ENCODE peak calls at places on chromosomes 4 and X, in five cellular contexts. H is neural crest cell, X is T47D, M is hypothalamus, V is posterior cingulate gyrus. K is an unnamed sample.

GRCh38 chrX:7027071-7027470 is 120.4 kb upstream of the STS start:
- DNase-seq in H (no peak), X (no peak), V (no peak), M (no peak), K (no peak)

GRCh38 chrX:87961471-87961870 is 443.9 kb downstream of the KLHL4 start:
- DNase-seq in X (no peak), V (no peak), H (no peak), M (no peak), K (no peak)

GRCh38 chrX:50813843-50814661 is at the start of gene SHROOM4:
- DNase-seq in M (peak; percentile 49), X (no peak), V (peak; percentile 82), H (peak; percentile 34), K (peak; percentile 55)

GRCh38 chr4:95267081-95267480 is 281.7 kb downstream of the UNC5C start:
- DNase-seq in H (no peak), V (no peak), M (no peak), X (no peak), K (no peak)

GRCh38 chrX:69074726-69075125 is 90.5 kb downstream of the PJA1 start:
- DNase-seq in M (no peak), V (no peak), H (no peak), X (no peak), K (no peak)

GRCh38 chr4:137609693-137610450 is 77.6 kb upstream of the PCDH18 start:
- DNase-seq in X (peak; percentile 13), V (no peak), H (no peak), M (no peak), K (no peak)

GRCh38 chrX:37959212-37960021 is 46.9 kb upstream of the SYTL5 start:
- DNase-seq in V (no peak), M (no peak), X (no peak), H (no peak), K (no peak)

GRCh38 chrX:75297508-75297907 is 23.6 kb downstream of the UPRT start:
- DNase-seq in V (no peak), X (no peak), M (no peak), H (no peak), K (no peak)

GRCh38 chr4:52701207-52701606 is 42.1 kb upstream of the USP46 start:
- DNase-seq in H (no peak), V (no peak), X (no peak), M (no peak), K (no peak)

GRCh38 chrX:108516184-108516583 is 76.5 kb downstream of the COL4A5 start:
- DNase-seq in M (no peak), H (no peak), V (no peak), X (peak; percentile 3), K (no peak)

GRCh38 chrX:71910526-71911022 is at the start of gene NHSL2:
- DNase-seq in M (no peak), X (no peak), V (no peak), H (peak; percentile 16), K (no peak)

GRCh38 chrX:123990169-123990568 is 28.7 kb downstream of the STAG2 start:
- DNase-seq in V (no peak), X (no peak), H (no peak), M (no peak), K (no peak)

GRCh38 chrX:116285506-116285905 is 115.0 kb downstream of the AGTR2 start:
- DNase-seq in V (no peak), M (no peak), X (peak; percentile 66), H (no peak), K (no peak)

GRCh38 chr4:157012296-157012695 is 40.7 kb upstream of the PDGFC start:
- DNase-seq in H (no peak), V (no peak), X (no peak), M (no peak), K (no peak)

GRCh38 chr4:182877326-182877883 is 39.8 kb downstream of the DCTD start:
- DNase-seq in V (peak; percentile 9), M (no peak), H (no peak), X (peak; percentile 12), K (no peak)

GRCh38 chr4:137705171-137705783 is 173.0 kb upstream of the PCDH18 start:
- DNase-seq in H (no peak), X (no peak), V (no peak), M (no peak), K (peak; percentile 14)

GRCh38 chrX:102835504-102836146 is 101.4 kb upstream of the RAB40AL start:
- DNase-seq in H (no peak), M (no peak), V (no peak), X (peak; percentile 16), K (no peak)